ENCODE peak calls at places on chromosome 16, in eight cellular contexts. One of them, this sample, is unnamed.
A peak's percentile ranks its signal among the peaks of the same experiment; 100 is the strongest.

GRCh38 chr16:27748868-27749546 is 199.1 kb downstream of the KATNIP start:
- DNase-seq in lower leg skin: peak; percentile 77
- DNase-seq in T-helper 9 cell: no peak
- DNase-seq in AG09319: peak; percentile 38
- DNase-seq in GM18507: peak; percentile 7
- DNase-seq in stimulated activated CD4-positive, alpha-beta T cell treated with anti-CD3 and anti-CD28 coated beads, Interleukin-15, amount 100 ng/mL, for 48 hours: peak; percentile 15
- DNase-seq in HCEC 1CT: peak; percentile 23
- DNase-seq in WTC11: peak; percentile 44
- DNase-seq in this sample: no peak

GRCh38 chr16:8720080-8720966 is 45.9 kb downstream of the ABAT start:
- DNase-seq in WTC11: peak; percentile 55
- DNase-seq in HCEC 1CT: no peak
- DNase-seq in T-helper 9 cell: no peak
- DNase-seq in stimulated activated CD4-positive, alpha-beta T cell treated with anti-CD3 and anti-CD28 coated beads, Interleukin-15, amount 100 ng/mL, for 48 hours: no peak
- DNase-seq in AG09319: no peak
- DNase-seq in lower leg skin: no peak
- DNase-seq in GM18507: no peak
- DNase-seq in this sample: peak; percentile 21

GRCh38 chr16:85704011-85704410 is 15.3 kb upstream of the GINS2 start:
- DNase-seq in AG09319: no peak
- DNase-seq in HCEC 1CT: no peak
- DNase-seq in stimulated activated CD4-positive, alpha-beta T cell treated with anti-CD3 and anti-CD28 coated beads, Interleukin-15, amount 100 ng/mL, for 48 hours: no peak
- DNase-seq in lower leg skin: no peak
- DNase-seq in T-helper 9 cell: no peak
- DNase-seq in WTC11: no peak
- DNase-seq in GM18507: no peak
- DNase-seq in this sample: no peak

GRCh38 chr16:51553910-51554309 is 402.8 kb upstream of the SALL1 start:
- DNase-seq in WTC11: no peak
- DNase-seq in lower leg skin: no peak
- DNase-seq in AG09319: no peak
- DNase-seq in HCEC 1CT: no peak
- DNase-seq in T-helper 9 cell: no peak
- DNase-seq in stimulated activated CD4-positive, alpha-beta T cell treated with anti-CD3 and anti-CD28 coated beads, Interleukin-15, amount 100 ng/mL, for 48 hours: no peak
- DNase-seq in GM18507: no peak
- DNase-seq in this sample: no peak

GRCh38 chr16:9528680-9529079 is 437.2 kb downstream of the HAPSTR1 start:
- DNase-seq in lower leg skin: no peak
- DNase-seq in T-helper 9 cell: no peak
- DNase-seq in WTC11: no peak
- DNase-seq in stimulated activated CD4-positive, alpha-beta T cell treated with anti-CD3 and anti-CD28 coated beads, Interleukin-15, amount 100 ng/mL, for 48 hours: no peak
- DNase-seq in GM18507: no peak
- DNase-seq in AG09319: no peak
- DNase-seq in HCEC 1CT: no peak
- DNase-seq in this sample: no peak

GRCh38 chr16:46836521-46837292 is 5.7 kb upstream of the C16orf87 start:
- DNase-seq in stimulated activated CD4-positive, alpha-beta T cell treated with anti-CD3 and anti-CD28 coated beads, Interleukin-15, amount 100 ng/mL, for 48 hours: no peak
- DNase-seq in AG09319: no peak
- DNase-seq in lower leg skin: no peak
- DNase-seq in T-helper 9 cell: no peak
- DNase-seq in GM18507: no peak
- DNase-seq in WTC11: no peak
- DNase-seq in HCEC 1CT: no peak
- DNase-seq in this sample: no peak

GRCh38 chr16:53091508-53092211 is 36.9 kb downstream of the CHD9 start:
- DNase-seq in WTC11: peak; percentile 57
- DNase-seq in lower leg skin: peak; percentile 83
- DNase-seq in T-helper 9 cell: no peak
- DNase-seq in AG09319: peak; percentile 77
- DNase-seq in HCEC 1CT: peak; percentile 79
- DNase-seq in stimulated activated CD4-positive, alpha-beta T cell treated with anti-CD3 and anti-CD28 coated beads, Interleukin-15, amount 100 ng/mL, for 48 hours: no peak
- DNase-seq in GM18507: no peak
- DNase-seq in this sample: peak; percentile 92

GRCh38 chr16:25040543-25040942 is 25.4 kb upstream of the ARHGAP17 start:
- DNase-seq in GM18507: no peak
- DNase-seq in lower leg skin: no peak
- DNase-seq in AG09319: no peak
- DNase-seq in T-helper 9 cell: no peak
- DNase-seq in stimulated activated CD4-positive, alpha-beta T cell treated with anti-CD3 and anti-CD28 coated beads, Interleukin-15, amount 100 ng/mL, for 48 hours: no peak
- DNase-seq in HCEC 1CT: no peak
- DNase-seq in WTC11: no peak
- DNase-seq in this sample: no peak

GRCh38 chr16:281660-282249 is 1.2 kb upstream of the PDIA2 start:
- DNase-seq in AG09319: no peak
- DNase-seq in lower leg skin: no peak
- DNase-seq in GM18507: no peak
- DNase-seq in HCEC 1CT: no peak
- DNase-seq in stimulated activated CD4-positive, alpha-beta T cell treated with anti-CD3 and anti-CD28 coated beads, Interleukin-15, amount 100 ng/mL, for 48 hours: no peak
- DNase-seq in T-helper 9 cell: no peak
- DNase-seq in WTC11: no peak
- DNase-seq in this sample: no peak

GRCh38 chr16:48311242-48311641 is 63.9 kb upstream of the ABCC11 start:
- DNase-seq in WTC11: no peak
- DNase-seq in lower leg skin: no peak
- DNase-seq in AG09319: no peak
- DNase-seq in stimulated activated CD4-positive, alpha-beta T cell treated with anti-CD3 and anti-CD28 coated beads, Interleukin-15, amount 100 ng/mL, for 48 hours: no peak
- DNase-seq in T-helper 9 cell: no peak
- DNase-seq in HCEC 1CT: no peak
- DNase-seq in GM18507: no peak
- DNase-seq in this sample: no peak

GRCh38 chr16:50335198-50335958 is 33.4 kb downstream of the BRD7 start:
- DNase-seq in AG09319: no peak
- DNase-seq in WTC11: no peak
- DNase-seq in stimulated activated CD4-positive, alpha-beta T cell treated with anti-CD3 and anti-CD28 coated beads, Interleukin-15, amount 100 ng/mL, for 48 hours: peak; percentile 21
- DNase-seq in GM18507: no peak
- DNase-seq in lower leg skin: no peak
- DNase-seq in T-helper 9 cell: no peak
- DNase-seq in HCEC 1CT: peak; percentile 20
- DNase-seq in this sample: no peak

GRCh38 chr16:25608002-25608401 is 83.8 kb upstream of the HS3ST4 start:
- DNase-seq in GM18507: no peak
- DNase-seq in HCEC 1CT: no peak
- DNase-seq in T-helper 9 cell: no peak
- DNase-seq in lower leg skin: no peak
- DNase-seq in WTC11: no peak
- DNase-seq in stimulated activated CD4-positive, alpha-beta T cell treated with anti-CD3 and anti-CD28 coated beads, Interleukin-15, amount 100 ng/mL, for 48 hours: no peak
- DNase-seq in AG09319: no peak
- DNase-seq in this sample: no peak

GRCh38 chr16:85057948-85058347 is 30.4 kb downstream of the KIAA0513 start:
- DNase-seq in WTC11: no peak
- DNase-seq in stimulated activated CD4-positive, alpha-beta T cell treated with anti-CD3 and anti-CD28 coated beads, Interleukin-15, amount 100 ng/mL, for 48 hours: no peak
- DNase-seq in GM18507: peak; percentile 23
- DNase-seq in lower leg skin: no peak
- DNase-seq in HCEC 1CT: no peak
- DNase-seq in AG09319: no peak
- DNase-seq in T-helper 9 cell: no peak
- DNase-seq in this sample: no peak

GRCh38 chr16:23967018-23967417 is 131.2 kb downstream of the PRKCB start:
- DNase-seq in lower leg skin: no peak
- DNase-seq in GM18507: no peak
- DNase-seq in AG09319: no peak
- DNase-seq in stimulated activated CD4-positive, alpha-beta T cell treated with anti-CD3 and anti-CD28 coated beads, Interleukin-15, amount 100 ng/mL, for 48 hours: no peak
- DNase-seq in WTC11: no peak
- DNase-seq in T-helper 9 cell: no peak
- DNase-seq in HCEC 1CT: no peak
- DNase-seq in this sample: no peak

GRCh38 chr16:11058820-11059219 is 114.5 kb downstream of the CLEC16A start:
- DNase-seq in T-helper 9 cell: no peak
- DNase-seq in stimulated activated CD4-positive, alpha-beta T cell treated with anti-CD3 and anti-CD28 coated beads, Interleukin-15, amount 100 ng/mL, for 48 hours: no peak
- DNase-seq in HCEC 1CT: no peak
- DNase-seq in GM18507: no peak
- DNase-seq in lower leg skin: no peak
- DNase-seq in WTC11: no peak
- DNase-seq in AG09319: no peak
- DNase-seq in this sample: no peak

GRCh38 chr16:67154578-67155304 is 3.9 kb upstream of the B3GNT9 start:
- DNase-seq in GM18507: no peak
- DNase-seq in WTC11: no peak
- DNase-seq in HCEC 1CT: no peak
- DNase-seq in AG09319: no peak
- DNase-seq in stimulated activated CD4-positive, alpha-beta T cell treated with anti-CD3 and anti-CD28 coated beads, Interleukin-15, amount 100 ng/mL, for 48 hours: no peak
- DNase-seq in lower leg skin: no peak
- DNase-seq in T-helper 9 cell: no peak
- DNase-seq in this sample: no peak

GRCh38 chr16:72596373-72596772 is 424.4 kb upstream of the PMFBP1 start:
- DNase-seq in WTC11: no peak
- DNase-seq in T-helper 9 cell: no peak
- DNase-seq in HCEC 1CT: no peak
- DNase-seq in lower leg skin: no peak
- DNase-seq in AG09319: no peak
- DNase-seq in GM18507: no peak
- DNase-seq in stimulated activated CD4-positive, alpha-beta T cell treated with anti-CD3 and anti-CD28 coated beads, Interleukin-15, amount 100 ng/mL, for 48 hours: no peak
- DNase-seq in this sample: no peak

GRCh38 chr16:66578596-66579531 is at the start of gene CMTM2:
- DNase-seq in HCEC 1CT: no peak
- DNase-seq in AG09319: no peak
- DNase-seq in GM18507: no peak
- DNase-seq in T-helper 9 cell: no peak
- DNase-seq in stimulated activated CD4-positive, alpha-beta T cell treated with anti-CD3 and anti-CD28 coated beads, Interleukin-15, amount 100 ng/mL, for 48 hours: no peak
- DNase-seq in WTC11: peak; percentile 53
- DNase-seq in lower leg skin: no peak
- DNase-seq in this sample: no peak

GRCh38 chr16:12801511-12802042 is 2.1 kb downstream of the CPPED1 start:
- DNase-seq in GM18507: peak; percentile 48
- DNase-seq in WTC11: no peak
- DNase-seq in lower leg skin: peak; percentile 22
- DNase-seq in stimulated activated CD4-positive, alpha-beta T cell treated with anti-CD3 and anti-CD28 coated beads, Interleukin-15, amount 100 ng/mL, for 48 hours: no peak
- DNase-seq in HCEC 1CT: peak; percentile 88
- DNase-seq in T-helper 9 cell: no peak
- DNase-seq in AG09319: peak; percentile 80
- DNase-seq in this sample: no peak

GRCh38 chr16:84117482-84117843 is 721 bp upstream of the MBTPS1 start:
- DNase-seq in T-helper 9 cell: no peak
- DNase-seq in lower leg skin: no peak
- DNase-seq in WTC11: no peak
- DNase-seq in HCEC 1CT: peak; percentile 13
- DNase-seq in AG09319: no peak
- DNase-seq in stimulated activated CD4-positive, alpha-beta T cell treated with anti-CD3 and anti-CD28 coated beads, Interleukin-15, amount 100 ng/mL, for 48 hours: no peak
- DNase-seq in GM18507: peak; percentile 18
- DNase-seq in this sample: no peak

GRCh38 chr16:25426829-25427228 is 169.2 kb upstream of the ZKSCAN2 start:
- DNase-seq in HCEC 1CT: no peak
- DNase-seq in GM18507: no peak
- DNase-seq in lower leg skin: no peak
- DNase-seq in stimulated activated CD4-positive, alpha-beta T cell treated with anti-CD3 and anti-CD28 coated beads, Interleukin-15, amount 100 ng/mL, for 48 hours: no peak
- DNase-seq in T-helper 9 cell: no peak
- DNase-seq in AG09319: no peak
- DNase-seq in WTC11: no peak
- DNase-seq in this sample: no peak

GRCh38 chr16:9351440-9351839 is 260.0 kb downstream of the HAPSTR1 start:
- DNase-seq in WTC11: no peak
- DNase-seq in GM18507: no peak
- DNase-seq in HCEC 1CT: no peak
- DNase-seq in stimulated activated CD4-positive, alpha-beta T cell treated with anti-CD3 and anti-CD28 coated beads, Interleukin-15, amount 100 ng/mL, for 48 hours: no peak
- DNase-seq in AG09319: no peak
- DNase-seq in T-helper 9 cell: no peak
- DNase-seq in lower leg skin: no peak
- DNase-seq in this sample: no peak

GRCh38 chr16:72112906-72113615 is 19.4 kb downstream of the DHX38 start:
- DNase-seq in AG09319: no peak
- DNase-seq in WTC11: no peak
- DNase-seq in HCEC 1CT: no peak
- DNase-seq in stimulated activated CD4-positive, alpha-beta T cell treated with anti-CD3 and anti-CD28 coated beads, Interleukin-15, amount 100 ng/mL, for 48 hours: no peak
- DNase-seq in lower leg skin: no peak
- DNase-seq in T-helper 9 cell: no peak
- DNase-seq in GM18507: no peak
- DNase-seq in this sample: no peak

GRCh38 chr16:5633845-5634440 is 536.3 kb upstream of the EEF2KMT start:
- DNase-seq in GM18507: peak; percentile 7
- DNase-seq in HCEC 1CT: peak; percentile 4
- DNase-seq in T-helper 9 cell: no peak
- DNase-seq in WTC11: no peak
- DNase-seq in AG09319: no peak
- DNase-seq in stimulated activated CD4-positive, alpha-beta T cell treated with anti-CD3 and anti-CD28 coated beads, Interleukin-15, amount 100 ng/mL, for 48 hours: no peak
- DNase-seq in lower leg skin: no peak
- DNase-seq in this sample: no peak

GRCh38 chr16:8848231-8848938 is 20.4 kb downstream of the CARHSP1 start:
- DNase-seq in lower leg skin: no peak
- DNase-seq in WTC11: no peak
- DNase-seq in stimulated activated CD4-positive, alpha-beta T cell treated with anti-CD3 and anti-CD28 coated beads, Interleukin-15, amount 100 ng/mL, for 48 hours: no peak
- DNase-seq in AG09319: no peak
- DNase-seq in GM18507: no peak
- DNase-seq in T-helper 9 cell: no peak
- DNase-seq in HCEC 1CT: no peak
- DNase-seq in this sample: no peak

GRCh38 chr16:57563761-57564160 is 21.3 kb downstream of the ADGRG5 start:
- DNase-seq in AG09319: no peak
- DNase-seq in WTC11: no peak
- DNase-seq in GM18507: no peak
- DNase-seq in HCEC 1CT: no peak
- DNase-seq in T-helper 9 cell: no peak
- DNase-seq in lower leg skin: no peak
- DNase-seq in stimulated activated CD4-positive, alpha-beta T cell treated with anti-CD3 and anti-CD28 coated beads, Interleukin-15, amount 100 ng/mL, for 48 hours: no peak
- DNase-seq in this sample: no peak